ENCODE peak calls at places on chromosomes 16 and 17, in four cellular contexts. E is AG08396, C is A549, S is substantia nigra. H is an unnamed sample.

GRCh38 chr16:69033550-69033949 is 71.9 kb upstream of the HAS3 start:
- DNase-seq in E (no peak), C (no peak), S (no peak), H (no peak)

GRCh38 chr17:66691644-66692500 is 143.0 kb upstream of the CACNG5 start:
- DNase-seq in E (no peak), C (peak; percentile 92), S (no peak), H (no peak)

GRCh38 chr17:46169913-46170312 is 23.3 kb downstream of the KANSL1 start:
- DNase-seq in E (no peak), C (no peak), S (no peak), H (no peak)

GRCh38 chr17:77834170-77835115 is 124.1 kb upstream of the TNRC6C start:
- DNase-seq in E (peak; percentile 87), C (peak; percentile 71), S (no peak), H (peak; percentile 81)

GRCh38 chr17:44257815-44258750 is 9.9 kb downstream of the SLC4A1 start:
- DNase-seq in E (no peak), C (no peak), S (no peak), H (no peak)

GRCh38 chr17:33169580-33170285 is 123.4 kb downstream of the ASIC2 start:
- DNase-seq in E (peak; percentile 50), C (peak; percentile 23), S (no peak), H (no peak)

GRCh38 chr16:72739577-72739976 is 308.4 kb downstream of the ZFHX3 start:
- DNase-seq in E (no peak), C (no peak), S (no peak), H (no peak)

GRCh38 chr17:55458977-55459376 is 37.3 kb upstream of the MMD start:
- DNase-seq in E (peak; percentile 29), C (peak; percentile 61), S (no peak), H (peak; percentile 48)

GRCh38 chr16:31107465-31107867 is 720 bp upstream of the BCKDK start:
- DNase-seq in E (no peak), C (no peak), S (no peak), H (peak; percentile 79)

GRCh38 chr17:39736319-39737165 is 1.2 kb upstream of the GRB7 start:
- DNase-seq in E (no peak), C (peak; percentile 66), S (no peak), H (no peak)

GRCh38 chr16:59573528-59574271 is 839.6 kb upstream of the GOT2 start:
- DNase-seq in E (peak; percentile 15), C (peak; percentile 95), S (no peak), H (no peak)

GRCh38 chr17:79925242-79925957 is 86.2 kb upstream of the CBX4 start:
- DNase-seq in E (peak; percentile 81), C (peak; percentile 69), S (peak; percentile 23), H (no peak)

GRCh38 chr17:75720656-75721462 is at the start of gene ITGB4:
- DNase-seq in E (peak; percentile 51), C (peak; percentile 42), S (peak; percentile 19), H (peak; percentile 88)

GRCh38 chr16:85173981-85174751 is 61.9 kb upstream of the CIBAR2 start:
- DNase-seq in E (peak; percentile 89), C (peak; percentile 57), S (no peak), H (no peak)

GRCh38 chr16:68227183-68227793 is 8.6 kb downstream of the ESRP2 start:
- DNase-seq in E (no peak), C (no peak), S (no peak), H (peak; percentile 15)

GRCh38 chr17:52606098-52606497 is 447.6 kb upstream of the CA10 start:
- DNase-seq in E (no peak), C (no peak), S (no peak), H (no peak)

GRCh38 chr16:3948378-3948995 is 68.0 kb upstream of the CREBBP start:
- DNase-seq in E (no peak), C (no peak), S (no peak), H (no peak)

GRCh38 chr16:85570213-85570734 is 42.8 kb upstream of the GSE1 start:
- DNase-seq in E (no peak), C (no peak), S (no peak), H (peak; percentile 66)

GRCh38 chr17:57874434-57875108 is 24.7 kb upstream of the MRPS23 start:
- DNase-seq in E (peak; percentile 88), C (no peak), S (peak; percentile 70), H (no peak)

GRCh38 chr16:117381-118365 is 20.8 kb downstream of the NPRL3 start:
- DNase-seq in E (peak; percentile 67), C (peak; percentile 70), S (no peak), H (peak; percentile 70)

GRCh38 chr17:74433421-74434121 is 1.7 kb downstream of the GPRC5C start:
- DNase-seq in E (no peak), C (no peak), S (no peak), H (no peak)

H was measured in GM13977.